ENCODE peak calls at places on chromosomes 2 and 18, in five cellular contexts. One of them, this sample, is unnamed.

GRCh38 chr18:77059294-77059916 is 73.2 kb downstream of the MBP start:
- DNase-seq in astrocyte: no peak
- DNase-seq in CD8-positive, alpha-beta T cell: no peak
- DNase-seq in upper lobe of right lung: no peak
- DNase-seq in transverse colon: no peak
- DNase-seq in this sample: peak

GRCh38 chr18:26717123-26717522 is 148.4 kb downstream of the AQP4 start:
- DNase-seq in astrocyte: no peak
- DNase-seq in CD8-positive, alpha-beta T cell: no peak
- DNase-seq in transverse colon: no peak
- DNase-seq in upper lobe of right lung: no peak
- DNase-seq in this sample: no peak

GRCh38 chr2:68282814-68283812 is 30.8 kb upstream of the PPP3R1 start:
- DNase-seq in transverse colon: no peak
- DNase-seq in astrocyte: peak
- DNase-seq in CD8-positive, alpha-beta T cell: no peak
- DNase-seq in upper lobe of right lung: no peak
- DNase-seq in this sample: peak

GRCh38 chr2:5782103-5782502 is 89.9 kb downstream of the SOX11 start:
- DNase-seq in transverse colon: no peak
- DNase-seq in astrocyte: no peak
- DNase-seq in CD8-positive, alpha-beta T cell: no peak
- DNase-seq in upper lobe of right lung: no peak
- DNase-seq in this sample: no peak

GRCh38 chr2:42547446-42548295 is 20.8 kb upstream of the MTA3 start:
- DNase-seq in upper lobe of right lung: no peak
- DNase-seq in astrocyte: no peak
- DNase-seq in CD8-positive, alpha-beta T cell: no peak
- DNase-seq in transverse colon: no peak
- DNase-seq in this sample: no peak

GRCh38 chr18:47797126-47797525 is 133.3 kb downstream of the SMAD2 start:
- DNase-seq in CD8-positive, alpha-beta T cell: no peak
- DNase-seq in astrocyte: no peak
- DNase-seq in transverse colon: no peak
- DNase-seq in upper lobe of right lung: no peak
- DNase-seq in this sample: no peak

GRCh38 chr2:9311488-9311887 is 104.9 kb downstream of the ASAP2 start:
- DNase-seq in astrocyte: peak
- DNase-seq in upper lobe of right lung: no peak
- DNase-seq in CD8-positive, alpha-beta T cell: no peak
- DNase-seq in transverse colon: peak
- DNase-seq in this sample: peak

GRCh38 chr2:232444409-232445148 is 11.4 kb upstream of the ALPI start:
- DNase-seq in upper lobe of right lung: peak
- DNase-seq in astrocyte: peak
- DNase-seq in CD8-positive, alpha-beta T cell: peak
- DNase-seq in transverse colon: peak
- DNase-seq in this sample: peak

GRCh38 chr18:48949606-48950535 is 894 bp downstream of the SMAD7 start:
- DNase-seq in CD8-positive, alpha-beta T cell: no peak
- DNase-seq in upper lobe of right lung: peak
- DNase-seq in astrocyte: no peak
- DNase-seq in transverse colon: peak
- DNase-seq in this sample: no peak

GRCh38 chr2:168939918-168940317 is 38.8 kb downstream of the G6PC2 start:
- DNase-seq in CD8-positive, alpha-beta T cell: no peak
- DNase-seq in upper lobe of right lung: no peak
- DNase-seq in astrocyte: no peak
- DNase-seq in transverse colon: no peak
- DNase-seq in this sample: no peak

GRCh38 chr2:127121776-127122176 is 14.8 kb upstream of the BIN1 start:
- DNase-seq in CD8-positive, alpha-beta T cell: no peak
- DNase-seq in astrocyte: no peak
- DNase-seq in transverse colon: no peak
- DNase-seq in upper lobe of right lung: no peak
- DNase-seq in this sample: peak

GRCh38 chr2:169386621-169387235 is 24.4 kb upstream of the LRP2 start:
- DNase-seq in transverse colon: no peak
- DNase-seq in CD8-positive, alpha-beta T cell: no peak
- DNase-seq in upper lobe of right lung: no peak
- DNase-seq in astrocyte: no peak
- DNase-seq in this sample: no peak

GRCh38 chr2:120182019-120182560 is 41.1 kb downstream of the TMEM185B start:
- DNase-seq in transverse colon: no peak
- DNase-seq in CD8-positive, alpha-beta T cell: no peak
- DNase-seq in astrocyte: no peak
- DNase-seq in upper lobe of right lung: no peak
- DNase-seq in this sample: no peak

GRCh38 chr2:126436411-126436810 is 219.5 kb upstream of the GYPC start:
- DNase-seq in CD8-positive, alpha-beta T cell: no peak
- DNase-seq in astrocyte: no peak
- DNase-seq in upper lobe of right lung: no peak
- DNase-seq in transverse colon: no peak
- DNase-seq in this sample: no peak

GRCh38 chr2:180075763-180076362 is 68.8 kb upstream of the CWC22 start:
- DNase-seq in astrocyte: no peak
- DNase-seq in CD8-positive, alpha-beta T cell: no peak
- DNase-seq in transverse colon: peak
- DNase-seq in upper lobe of right lung: no peak
- DNase-seq in this sample: no peak

GRCh38 chr2:30445266-30445821 is 1.7 kb upstream of the LCLAT1 start:
- DNase-seq in astrocyte: no peak
- DNase-seq in upper lobe of right lung: no peak
- DNase-seq in CD8-positive, alpha-beta T cell: no peak
- DNase-seq in transverse colon: no peak
- DNase-seq in this sample: no peak

GRCh38 chr18:22210331-22210754 is 41.0 kb downstream of the GATA6 start:
- DNase-seq in astrocyte: peak
- DNase-seq in CD8-positive, alpha-beta T cell: no peak
- DNase-seq in transverse colon: no peak
- DNase-seq in upper lobe of right lung: no peak
- DNase-seq in this sample: no peak

GRCh38 chr18:77316641-77317040 is 67.0 kb downstream of the GALR1 start:
- DNase-seq in upper lobe of right lung: no peak
- DNase-seq in astrocyte: peak
- DNase-seq in CD8-positive, alpha-beta T cell: no peak
- DNase-seq in transverse colon: no peak
- DNase-seq in this sample: no peak

GRCh38 chr2:112121682-112122254 is 16.4 kb upstream of the FBLN7 start:
- DNase-seq in astrocyte: peak
- DNase-seq in CD8-positive, alpha-beta T cell: peak
- DNase-seq in upper lobe of right lung: no peak
- DNase-seq in transverse colon: no peak
- DNase-seq in this sample: peak

GRCh38 chr18:46096651-46097300 is 1.3 kb downstream of the ATP5F1A start:
- DNase-seq in upper lobe of right lung: no peak
- DNase-seq in astrocyte: no peak
- DNase-seq in CD8-positive, alpha-beta T cell: no peak
- DNase-seq in transverse colon: no peak
- DNase-seq in this sample: no peak

GRCh38 chr2:238380336-238380735 is 46.4 kb upstream of the ASB1 start:
- DNase-seq in CD8-positive, alpha-beta T cell: no peak
- DNase-seq in upper lobe of right lung: no peak
- DNase-seq in astrocyte: no peak
- DNase-seq in transverse colon: no peak
- DNase-seq in this sample: no peak

GRCh38 chr18:37287601-37288000 is 278.0 kb downstream of the CELF4 start:
- DNase-seq in CD8-positive, alpha-beta T cell: no peak
- DNase-seq in transverse colon: no peak
- DNase-seq in astrocyte: no peak
- DNase-seq in upper lobe of right lung: no peak
- DNase-seq in this sample: no peak

GRCh38 chr2:63494968-63495367 is 93.3 kb downstream of the WDPCP start:
- DNase-seq in astrocyte: no peak
- DNase-seq in transverse colon: no peak
- DNase-seq in upper lobe of right lung: no peak
- DNase-seq in CD8-positive, alpha-beta T cell: no peak
- DNase-seq in this sample: no peak

GRCh38 chr18:79203017-79203605 is 133.9 kb downstream of the ATP9B start:
- DNase-seq in CD8-positive, alpha-beta T cell: no peak
- DNase-seq in astrocyte: peak
- DNase-seq in upper lobe of right lung: no peak
- DNase-seq in transverse colon: no peak
- DNase-seq in this sample: peak

GRCh38 chr2:177147093-177147694 is 65.4 kb upstream of the HNRNPA3 start:
- DNase-seq in transverse colon: no peak
- DNase-seq in CD8-positive, alpha-beta T cell: no peak
- DNase-seq in upper lobe of right lung: no peak
- DNase-seq in astrocyte: peak
- DNase-seq in this sample: peak

GRCh38 chr2:144456680-144457079 is 63.2 kb downstream of the ZEB2 start:
- DNase-seq in transverse colon: no peak
- DNase-seq in astrocyte: peak
- DNase-seq in upper lobe of right lung: no peak
- DNase-seq in CD8-positive, alpha-beta T cell: no peak
- DNase-seq in this sample: peak

GRCh38 chr2:26816893-26817292 is 31.0 kb downstream of the CENPA start:
- DNase-seq in CD8-positive, alpha-beta T cell: no peak
- DNase-seq in astrocyte: no peak
- DNase-seq in transverse colon: peak
- DNase-seq in upper lobe of right lung: no peak
- DNase-seq in this sample: no peak

GRCh38 chr2:155382781-155383180 is 684.3 kb downstream of the KCNJ3 start:
- DNase-seq in astrocyte: no peak
- DNase-seq in transverse colon: no peak
- DNase-seq in CD8-positive, alpha-beta T cell: no peak
- DNase-seq in upper lobe of right lung: no peak
- DNase-seq in this sample: no peak

GRCh38 chr2:108316194-108316880 is 27.6 kb downstream of the SULT1C2 start:
- DNase-seq in upper lobe of right lung: no peak
- DNase-seq in transverse colon: no peak
- DNase-seq in CD8-positive, alpha-beta T cell: no peak
- DNase-seq in astrocyte: no peak
- DNase-seq in this sample: no peak

GRCh38 chr2:96541753-96542152 is 5.2 kb downstream of the ARID5A start:
- DNase-seq in astrocyte: no peak
- DNase-seq in transverse colon: no peak
- DNase-seq in upper lobe of right lung: peak
- DNase-seq in CD8-positive, alpha-beta T cell: no peak
- DNase-seq in this sample: no peak

GRCh38 chr18:61957801-61958516 is 65.2 kb upstream of the RNF152 start:
- DNase-seq in transverse colon: no peak
- DNase-seq in CD8-positive, alpha-beta T cell: no peak
- DNase-seq in astrocyte: peak
- DNase-seq in upper lobe of right lung: no peak
- DNase-seq in this sample: no peak

DNA sequence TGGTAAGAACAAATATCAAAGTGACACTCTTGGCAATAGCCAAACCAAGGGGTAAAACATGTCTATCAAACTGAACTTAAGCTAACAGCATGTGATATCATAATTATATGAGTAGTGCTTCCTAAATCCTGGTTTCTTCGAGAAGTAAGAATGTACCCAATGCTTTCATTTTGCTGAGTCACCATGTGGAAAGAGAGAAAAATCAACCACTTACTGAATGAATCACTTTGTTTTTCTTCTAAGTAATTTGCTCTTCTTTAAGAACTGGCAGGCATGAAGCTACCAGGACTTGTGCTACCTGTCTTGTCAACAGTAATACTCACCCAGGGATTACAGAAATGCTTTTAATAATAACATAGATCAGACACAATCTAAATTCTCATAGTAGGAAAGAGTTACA is 19.0 kb upstream of the DUSP19 start:
- DNase-seq in astrocyte: peak
- DNase-seq in transverse colon: no peak
- DNase-seq in CD8-positive, alpha-beta T cell: no peak
- DNase-seq in upper lobe of right lung: no peak
- DNase-seq in this sample: peak
- TF ChIP-seq CTCF in astrocyte: no peak
- TF ChIP-seq CTCF in transverse colon: no peak
- TF ChIP-seq CTCF in CD8-positive, alpha-beta T cell: no peak
- TF ChIP-seq CTCF in upper lobe of right lung: no peak
- TF ChIP-seq CTCF in this sample: no peak

DNA sequence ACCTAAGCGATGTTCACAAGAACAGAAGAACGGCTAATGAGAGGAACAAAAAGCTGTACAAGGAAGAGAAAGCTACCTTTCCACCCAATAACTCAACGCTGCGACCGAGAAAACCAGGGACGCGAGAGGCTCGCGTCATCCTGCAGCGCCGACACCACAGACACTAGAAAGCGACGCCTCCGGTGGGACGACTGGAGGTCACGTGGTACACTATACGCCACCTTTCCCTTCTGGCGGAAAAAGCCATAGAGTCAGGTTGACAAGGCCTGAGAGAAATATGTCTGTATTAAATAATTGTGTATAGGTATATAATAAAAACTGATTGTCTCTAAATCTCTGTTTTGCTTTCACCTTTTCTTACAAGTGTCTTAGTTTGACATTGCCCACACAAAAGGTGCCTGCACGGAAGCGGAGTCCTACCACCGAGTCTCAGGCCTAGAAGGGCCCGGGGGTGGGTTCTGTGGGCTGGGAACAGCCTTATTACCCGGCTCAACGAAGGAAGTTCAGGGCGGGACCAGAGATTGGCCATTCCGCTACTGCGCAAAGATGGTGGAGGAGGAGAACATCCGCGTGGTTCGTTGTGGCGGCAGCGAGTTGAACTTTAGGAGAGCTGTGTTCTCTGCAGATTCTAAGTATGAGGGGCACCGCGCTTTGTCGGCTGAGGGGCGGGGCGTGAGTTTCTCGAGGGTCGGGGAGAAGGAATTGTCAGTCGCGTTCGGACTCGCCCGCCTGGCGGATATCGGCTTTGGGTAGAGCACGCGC is at the start of gene WDR75:
- DNase-seq in astrocyte: peak
- DNase-seq in CD8-positive, alpha-beta T cell: peak
- DNase-seq in upper lobe of right lung: peak
- DNase-seq in transverse colon: peak
- DNase-seq in this sample: peak
- TF ChIP-seq CTCF in astrocyte: no peak
- TF ChIP-seq CTCF in CD8-positive, alpha-beta T cell: no peak
- TF ChIP-seq CTCF in upper lobe of right lung: no peak
- TF ChIP-seq CTCF in transverse colon: no peak
- TF ChIP-seq CTCF in this sample: no peak

DNA sequence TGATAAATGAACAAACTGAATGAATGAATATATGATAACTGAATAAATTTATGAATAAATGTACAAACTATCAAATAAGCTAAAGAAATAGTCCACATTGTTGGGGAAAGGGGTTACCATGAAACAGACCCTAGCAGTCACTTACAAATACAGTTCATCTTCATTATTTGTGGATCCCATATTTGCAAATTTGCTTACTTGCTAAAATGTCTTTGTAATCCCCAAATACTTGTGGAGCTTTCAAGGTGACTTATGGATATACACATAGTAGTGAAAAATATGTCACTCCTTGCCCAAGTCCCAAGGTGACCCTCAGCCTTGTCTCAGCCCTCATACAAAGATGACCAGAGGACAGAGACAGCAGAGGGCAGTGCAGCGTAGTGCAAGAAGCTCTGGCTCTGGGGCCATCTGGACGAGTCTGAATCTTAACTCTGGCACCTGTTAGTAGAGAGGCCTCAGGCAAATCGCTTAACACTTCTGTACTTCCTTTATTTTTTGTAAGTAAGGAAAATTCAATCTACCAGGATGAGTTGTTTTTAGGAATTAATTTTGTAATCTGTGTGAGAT is 3.1 kb downstream of the PAIP2B start:
- DNase-seq in transverse colon: peak
- DNase-seq in CD8-positive, alpha-beta T cell: no peak
- DNase-seq in astrocyte: peak
- DNase-seq in upper lobe of right lung: no peak
- DNase-seq in this sample: peak
- TF ChIP-seq CTCF in transverse colon: peak
- TF ChIP-seq CTCF in CD8-positive, alpha-beta T cell: no peak
- TF ChIP-seq CTCF in astrocyte: peak
- TF ChIP-seq CTCF in upper lobe of right lung: peak
- TF ChIP-seq CTCF in this sample: peak

GRCh38 chr2:100141906-100142305 is 484 bp downstream of the AFF3 start:
- DNase-seq in CD8-positive, alpha-beta T cell: no peak
- DNase-seq in transverse colon: no peak
- DNase-seq in upper lobe of right lung: no peak
- DNase-seq in astrocyte: no peak
- DNase-seq in this sample: no peak
- TF ChIP-seq CTCF in CD8-positive, alpha-beta T cell: no peak
- TF ChIP-seq CTCF in transverse colon: no peak
- TF ChIP-seq CTCF in upper lobe of right lung: no peak
- TF ChIP-seq CTCF in astrocyte: no peak
- TF ChIP-seq CTCF in this sample: no peak